ENCODE peak calls at places on chromosomes 12 and 14, in four cellular contexts. I is HepG2, X is GM12878, K is H1. C is an unnamed sample.

GRCh38 chr12:40760821-40761220 is 68.6 kb downstream of the CNTN1 start:
- DNase-seq in X (no peak), K (no peak), I (no peak), C (no peak)

GRCh38 chr12:54393743-54394142 is 9.2 kb upstream of the ZNF385A start:
- DNase-seq in I (no peak), X (no peak), K (no peak), C (no peak)

GRCh38 chr14:104893435-104894207 is 28.6 kb downstream of the CEP170B start:
- DNase-seq in X (no peak), K (no peak), I (no peak), C (no peak)

GRCh38 chr12:47938093-47938492 is 25.3 kb upstream of the TMEM106C start:
- DNase-seq in I (no peak), X (no peak), K (no peak), C (no peak)

GRCh38 chr12:130815028-130815741 is 23.9 kb downstream of the STX2 start:
- DNase-seq in I (no peak), X (no peak), K (no peak), C (no peak)

GRCh38 chr14:71050227-71050823 is 143.1 kb downstream of the PCNX1 start:
- DNase-seq in I (no peak), X (no peak), K (no peak), C (no peak)

GRCh38 chr12:124278389-124279101 is 16.3 kb upstream of the RFLNA start:
- DNase-seq in I (peak; percentile 91), X (no peak), K (no peak), C (no peak)

GRCh38 chr12:98182791-98183190 is 332.6 kb upstream of the TMPO start:
- DNase-seq in I (no peak), K (no peak), X (no peak), C (peak; percentile 46)

GRCh38 chr14:21211509-21211908 is 55.6 kb upstream of the OR5AU1 start:
- DNase-seq in I (no peak), X (no peak), K (no peak), C (no peak)

GRCh38 chr12:70983692-70984091 is 63.2 kb upstream of the PTPRR start:
- DNase-seq in X (no peak), I (no peak), K (no peak), C (peak; percentile 52)

GRCh38 chr14:59739794-59740193 is 130.8 kb downstream of the RTN1 start:
- DNase-seq in I (no peak), K (no peak), X (no peak), C (no peak)

GRCh38 chr12:32768518-32768917 is 12.8 kb upstream of the YARS2 start:
- DNase-seq in I (no peak), K (no peak), X (no peak), C (no peak)

DNA sequence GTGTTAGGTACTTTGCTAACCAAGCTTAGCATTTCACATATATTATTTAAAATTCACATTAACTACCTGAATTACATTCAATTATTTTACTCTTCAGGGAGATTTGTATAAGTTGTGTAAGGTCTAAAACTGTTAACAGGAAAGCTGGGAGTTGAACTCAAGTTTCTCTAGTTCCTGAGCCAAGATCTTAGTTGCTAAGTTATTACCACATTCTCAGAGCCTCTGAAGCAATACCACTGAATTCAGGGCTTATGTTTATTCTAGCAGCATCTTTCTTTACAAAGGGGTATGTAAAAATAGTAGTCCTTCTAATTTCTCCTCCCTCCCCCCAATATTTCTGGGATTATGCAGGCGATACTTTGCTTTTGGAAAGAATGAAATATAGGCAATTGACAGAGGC is 786.8 kb downstream of the DIO2 start:
- DNase-seq in I (no peak), K (no peak), X (no peak), C (no peak)
- TF ChIP-seq YY1 in I (no peak), K (no peak), X (no peak), C (no peak)

DNA sequence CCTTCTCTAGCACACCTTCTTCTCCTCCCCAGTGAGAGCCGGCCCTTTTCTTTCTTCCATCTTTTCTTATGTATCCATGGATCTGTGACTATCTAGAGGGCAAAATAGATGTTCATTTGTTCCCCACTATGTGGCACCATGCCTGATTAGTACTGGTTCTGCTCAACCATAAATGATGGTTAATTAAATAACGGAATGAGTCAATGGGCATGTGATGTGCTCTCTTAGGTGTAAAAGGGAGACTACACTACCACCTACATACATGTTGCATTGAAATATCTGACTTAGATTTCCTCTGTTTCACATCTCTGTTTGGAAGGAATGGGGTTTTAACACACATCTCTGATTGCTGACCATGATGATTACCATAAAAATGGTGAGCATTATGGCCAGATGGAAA is 116.5 kb downstream of the BTG1 start:
- DNase-seq in I (no peak), K (no peak), X (no peak), C (no peak)
- H3K4me1 ChIP-seq in I (no peaks in the 10 kb centered on the region), K (no peaks in the 10 kb centered on the region), X (peaks cover 11% of the 10 kb centered on the region), C (no peaks in the 10 kb centered on the region)

DNA sequence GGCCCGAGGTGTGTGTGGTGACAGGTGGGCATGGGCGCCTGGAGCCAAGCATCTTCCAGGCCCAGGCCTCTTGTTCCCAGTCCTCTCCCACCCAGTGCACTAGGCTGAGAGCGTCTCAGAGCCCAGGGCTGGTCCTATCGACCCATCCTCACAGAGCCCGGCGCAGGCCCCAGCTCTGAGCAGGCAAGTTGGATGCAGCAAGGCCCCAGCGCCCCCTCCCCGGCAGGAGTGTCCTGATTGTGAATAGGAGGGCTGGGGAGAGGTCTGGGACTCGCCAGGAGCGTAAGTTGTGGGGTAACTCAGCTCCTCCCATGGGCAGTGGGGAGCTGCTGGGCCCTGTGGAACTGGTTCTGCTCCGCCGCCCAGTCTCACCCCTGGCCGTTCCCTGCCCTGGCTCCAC is 26.3 kb downstream of the CALM1 start:
- DNase-seq in I (no peak), X (no peak), K (no peak), C (no peak)
- TF ChIP-seq SUZ12 in I (no peak), X (no peak), K (no peak), C (no peak)

GRCh38 chr14:89430271-89430620 is 13.2 kb upstream of the FOXN3 start:
- DNase-seq in X (no peak), K (no peak), I (no peak), C (no peak)

GRCh38 chr14:89436274-89436656 is 19.2 kb upstream of the FOXN3 start:
- DNase-seq in X (no peak), K (no peak), I (no peak), C (no peak)

GRCh38 chr14:89432226-89432625 is 15.2 kb upstream of the FOXN3 start:
- DNase-seq in X (no peak), I (no peak), K (no peak), C (no peak)

GRCh38 chr14:89440997-89441909 is 24.2 kb upstream of the FOXN3 start:
- DNase-seq in K (peak; percentile 88), X (no peak), I (no peak), C (peak; percentile 80)

DNA sequence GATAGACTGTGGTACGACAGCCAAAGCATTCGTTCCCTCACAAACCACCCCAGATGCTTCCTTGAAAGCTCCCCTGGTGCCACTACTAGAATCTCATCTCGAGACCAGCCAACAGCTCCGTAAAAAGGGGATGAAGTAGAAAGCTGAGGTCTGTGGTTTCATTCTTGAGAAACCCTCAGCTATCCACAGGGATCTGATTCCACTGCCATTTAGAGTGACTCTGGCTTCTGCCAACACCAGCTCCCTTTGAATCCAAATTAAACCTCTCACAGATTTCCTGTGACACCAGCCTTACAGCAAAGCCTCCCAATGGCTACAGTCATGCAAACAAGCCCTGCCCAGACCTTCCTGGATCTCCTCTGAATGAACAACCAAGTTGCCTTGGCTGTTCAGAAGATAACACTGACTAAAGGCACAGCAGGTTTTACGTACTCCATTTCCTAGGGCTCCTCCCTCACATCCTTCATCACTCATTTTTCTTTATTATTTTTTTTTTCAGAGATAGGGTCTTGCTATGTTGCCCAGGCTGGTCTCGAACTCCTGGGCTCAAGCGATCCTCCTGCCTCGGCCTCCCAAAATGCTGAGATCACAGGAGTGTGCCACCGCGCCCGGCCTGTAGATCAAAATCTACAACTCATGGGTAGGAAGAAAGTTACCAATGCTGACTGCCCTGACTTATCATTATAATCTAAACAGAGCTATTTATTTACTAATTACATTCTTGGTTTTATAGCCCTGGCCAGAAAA is 18.7 kb upstream of the FOXN3 start:
- DNase-seq in X (no peak), I (no peak), K (no peak), C (no peak)
- TF ChIP-seq YY1 in X (no peak), I (no peak), K (no peak), C (no peak)

DNA sequence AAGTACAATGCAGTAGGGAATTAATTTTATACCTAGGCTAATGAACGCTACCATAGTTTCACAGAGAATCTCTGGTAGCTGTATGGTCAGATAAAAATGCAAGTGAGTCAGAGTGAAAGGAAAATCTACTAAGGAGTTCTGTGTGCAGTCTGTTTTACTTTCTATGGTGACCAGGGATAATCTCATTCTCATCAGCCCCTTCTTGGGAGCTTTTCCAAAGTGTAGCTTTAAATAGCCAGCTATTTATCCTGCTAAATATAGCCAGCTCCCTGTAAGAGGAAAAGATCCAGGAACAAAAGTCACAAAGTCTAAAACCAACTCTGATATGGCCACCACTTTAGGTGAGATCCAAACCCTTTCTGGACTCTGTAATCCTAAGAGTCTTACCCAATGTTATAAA is 75.5 kb downstream of the TMEM116 start:
- DNase-seq in K (no peak), I (no peak), X (no peak), C (no peak)
- H3K4me1 ChIP-seq in K (no peaks in the 10 kb centered on the region), I (no peaks in the 10 kb centered on the region), X (no peaks in the 10 kb centered on the region), C (no peaks in the 10 kb centered on the region)

DNA sequence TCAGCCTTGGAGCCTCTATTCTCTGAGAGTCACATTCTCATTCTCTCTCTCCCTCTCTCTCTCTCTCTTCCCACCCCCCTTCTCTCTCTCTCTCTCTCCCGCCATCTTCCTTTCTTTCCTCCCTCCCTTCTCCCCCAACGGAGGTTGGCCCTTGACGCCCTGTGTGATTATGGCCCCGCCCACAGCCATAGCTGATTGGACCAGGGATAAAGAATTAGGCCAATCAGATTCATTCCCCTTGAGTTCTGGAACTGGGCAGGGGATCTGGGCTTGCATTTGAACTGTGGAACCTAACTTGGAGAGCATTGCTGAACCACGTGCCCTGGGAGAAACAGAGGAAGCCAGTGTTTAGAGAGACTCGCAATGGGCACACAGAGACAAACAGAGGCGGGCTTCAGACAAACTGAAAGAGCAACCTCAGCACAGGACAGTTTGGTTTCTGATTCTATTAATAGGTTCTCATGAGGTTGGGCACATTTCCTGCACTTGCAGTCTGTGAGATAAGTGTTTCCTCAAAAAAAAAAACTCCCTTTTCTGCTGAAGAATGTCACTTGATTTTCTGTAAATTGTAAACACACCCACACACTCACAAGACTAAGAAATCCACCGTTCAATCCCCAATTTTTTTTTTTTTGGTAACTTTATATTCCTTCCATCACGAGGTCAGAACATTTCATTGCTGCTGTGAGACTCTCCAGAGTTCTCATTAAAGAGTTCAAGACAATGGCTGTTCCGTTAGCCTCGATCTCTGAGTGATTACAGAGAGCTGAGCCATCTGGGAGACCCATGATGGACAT is 3.6 kb upstream of the P2RX7 start:
- DNase-seq in X (peak; percentile 99), K (no peak), I (peak; percentile 78), C (no peak)
- TF ChIP-seq SUZ12 in X (no peak), K (no peak), I (no peak), C (no peak)

GRCh38 chr14:98623806-98624430 is 648.1 kb downstream of the BCL11B start:
- DNase-seq in K (no peak), X (no peak), I (no peak), C (no peak)
- TF ChIP-seq YY1 in K (no peak), X (no peak), I (no peak), C (no peak)

GRCh38 chr12:116604883-116605641 is 45.9 kb downstream of the MAP1LC3B2 start:
- DNase-seq in I (no peak), K (no peak), X (no peak), C (no peak)
- H3K4me1 ChIP-seq in I (peaks cover 6% of the 10 kb centered on the region), K (no peaks in the 10 kb centered on the region), X (no peaks in the 10 kb centered on the region), C (peaks cover 8% of the 10 kb centered on the region)

DNA sequence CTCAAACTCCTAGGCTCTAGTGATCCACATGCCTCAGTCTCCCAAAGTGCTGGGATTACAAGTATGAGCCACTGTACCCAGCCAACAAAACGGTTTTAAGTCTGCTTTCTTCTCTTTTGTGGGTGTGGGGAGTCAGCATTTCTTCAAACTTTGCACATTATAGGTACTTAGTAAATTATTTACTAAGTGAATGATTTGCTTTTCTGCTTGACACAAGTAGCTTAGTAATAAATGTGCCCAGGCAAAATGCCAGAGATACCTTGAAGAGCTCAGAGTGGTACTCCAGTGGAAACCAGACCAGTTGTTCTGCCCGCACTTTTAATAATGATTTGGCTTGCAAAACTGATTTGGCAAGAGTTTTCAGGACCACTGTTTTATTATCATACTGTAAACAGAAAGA is 15.0 kb downstream of the DEPDC4 start:
- DNase-seq in X (no peak), K (no peak), I (peak; percentile 83), C (no peak)
- TF ChIP-seq SUZ12 in X (no peak), K (no peak), I (no peak), C (no peak)

C was measured in NT2/D1.